ENCODE peak calls at places on chromosomes 7 and 10, in five cellular contexts. S, A, Y, T and J are unnamed samples.

GRCh38 chr7:37377231-37377630 is 71.4 kb downstream of the ELMO1 start:
- DNase-seq in S (no peak), A (peak), Y (no peak), T (no peak), J (no peak)

GRCh38 chr10:17113346-17113745 is 16.3 kb downstream of the CUBN start:
- DNase-seq in S (no peak), A (no peak), Y (no peak), T (no peak), J (no peak)

GRCh38 chr10:75202321-75203096 is 8.1 kb upstream of the VDAC2 start:
- DNase-seq in S (no peak), A (no peak), Y (peak), T (peak), J (no peak)

GRCh38 chr7:34748244-34749039 is 90.4 kb downstream of the NPSR1 start:
- DNase-seq in S (no peak), A (no peak), Y (peak), T (no peak), J (no peak)

GRCh38 chr7:55043691-55044090 is 24.9 kb downstream of the EGFR start:
- DNase-seq in S (no peak), A (no peak), Y (no peak), T (no peak), J (no peak)

GRCh38 chr10:24957624-24958435 is 5.4 kb upstream of the PRTFDC1 start:
- DNase-seq in S (no peak), A (no peak), Y (peak), T (peak), J (peak)

GRCh38 chr10:35340975-35341374 is 4.7 kb downstream of the CCNY start:
- DNase-seq in S (no peak), A (peak), Y (no peak), T (no peak), J (no peak)

GRCh38 chr10:59234194-59234593 is 57.8 kb downstream of the PHYHIPL start:
- DNase-seq in S (no peak), A (no peak), Y (no peak), T (no peak), J (no peak)

GRCh38 chr10:86451604-86451960 is 70.0 kb downstream of the WAPL start:
- DNase-seq in S (no peak), A (no peak), Y (no peak), T (no peak), J (no peak)

GRCh38 chr10:3330687-3331086 is 158.1 kb upstream of the PITRM1 start:
- DNase-seq in S (no peak), A (peak), Y (peak), T (peak), J (no peak)

GRCh38 chr10:109393425-109393824 is 529.9 kb downstream of the XPNPEP1 start:
- DNase-seq in S (no peak), A (no peak), Y (no peak), T (no peak), J (no peak)

GRCh38 chr10:120473593-120473992 is 16.6 kb downstream of the PLPP4 start:
- DNase-seq in S (no peak), A (no peak), Y (no peak), T (no peak), J (no peak)

GRCh38 chr10:104582604-104582951 is 58.5 kb upstream of the SORCS3 start:
- DNase-seq in S (no peak), A (no peak), Y (no peak), T (no peak), J (no peak)

GRCh38 chr10:110870823-110871235 is 899 bp upstream of the PDCD4 start:
- DNase-seq in S (no peak), A (peak), Y (no peak), T (no peak), J (no peak)

GRCh38 chr7:143979999-143980398 is 20.1 kb upstream of the OR6B1 start:
- DNase-seq in S (no peak), A (no peak), Y (no peak), T (no peak), J (no peak)

GRCh38 chr7:156612930-156613329 is 27.6 kb upstream of the RNF32 start:
- DNase-seq in S (peak), A (peak), Y (no peak), T (no peak), J (no peak)